ENCODE peak calls at places on chromosomes 11 and 22, in nine cellular contexts. One of them, this sample, is unnamed.

GRCh38 chr11:83159901-83160865 is 3.3 kb downstream of the PCF11 start:
- DNase-seq in SK-N-SH: no peak
- DNase-seq in lower lobe of right lung: no peak
- DNase-seq in lower leg skin: no peak
- DNase-seq in epithelial cell of proximal tubule: no peak
- DNase-seq in astrocyte: peak; percentile 32
- DNase-seq in heart left ventricle: no peak
- DNase-seq in epithelial cell of esophagus: peak; percentile 95
- DNase-seq in brain microvascular endothelial cell: peak; percentile 3
- DNase-seq in this sample: no peak

GRCh38 chr11:9784602-9785315 is 120.9 kb downstream of the SWAP70 start:
- DNase-seq in epithelial cell of esophagus: no peak
- DNase-seq in epithelial cell of proximal tubule: no peak
- DNase-seq in SK-N-SH: no peak
- DNase-seq in lower leg skin: no peak
- DNase-seq in astrocyte: no peak
- DNase-seq in lower lobe of right lung: no peak
- DNase-seq in brain microvascular endothelial cell: no peak
- DNase-seq in heart left ventricle: no peak
- DNase-seq in this sample: no peak

GRCh38 chr11:102528618-102529017 is 1.9 kb downstream of the MMP7 start:
- DNase-seq in heart left ventricle: no peak
- DNase-seq in lower lobe of right lung: no peak
- DNase-seq in brain microvascular endothelial cell: no peak
- DNase-seq in epithelial cell of proximal tubule: no peak
- DNase-seq in SK-N-SH: no peak
- DNase-seq in astrocyte: no peak
- DNase-seq in lower leg skin: no peak
- DNase-seq in epithelial cell of esophagus: peak; percentile 42
- DNase-seq in this sample: no peak

GRCh38 chr22:23088199-23088604 is 17.9 kb downstream of the GNAZ start:
- DNase-seq in brain microvascular endothelial cell: no peak
- DNase-seq in astrocyte: no peak
- DNase-seq in heart left ventricle: no peak
- DNase-seq in epithelial cell of proximal tubule: no peak
- DNase-seq in lower leg skin: no peak
- DNase-seq in epithelial cell of esophagus: no peak
- DNase-seq in lower lobe of right lung: no peak
- DNase-seq in SK-N-SH: no peak
- DNase-seq in this sample: no peak

GRCh38 chr11:130480166-130480565 is 31.7 kb downstream of the ADAMTS15 start:
- DNase-seq in astrocyte: peak; percentile 91
- DNase-seq in lower leg skin: peak; percentile 25
- DNase-seq in heart left ventricle: no peak
- DNase-seq in epithelial cell of esophagus: no peak
- DNase-seq in SK-N-SH: peak; percentile 1
- DNase-seq in epithelial cell of proximal tubule: no peak
- DNase-seq in brain microvascular endothelial cell: peak; percentile 81
- DNase-seq in lower lobe of right lung: no peak
- DNase-seq in this sample: no peak

GRCh38 chr22:49305215-49305965 is 522.3 kb downstream of the BRD1 start:
- DNase-seq in brain microvascular endothelial cell: no peak
- DNase-seq in SK-N-SH: peak; percentile 90
- DNase-seq in epithelial cell of esophagus: no peak
- DNase-seq in lower leg skin: peak; percentile 91
- DNase-seq in astrocyte: no peak
- DNase-seq in heart left ventricle: peak; percentile 50
- DNase-seq in lower lobe of right lung: peak; percentile 65
- DNase-seq in epithelial cell of proximal tubule: no peak
- DNase-seq in this sample: no peak

GRCh38 chr11:116605543-116605942 is 167.2 kb downstream of the BUD13 start:
- DNase-seq in lower leg skin: peak; percentile 76
- DNase-seq in astrocyte: peak; percentile 10
- DNase-seq in heart left ventricle: peak; percentile 29
- DNase-seq in SK-N-SH: no peak
- DNase-seq in epithelial cell of esophagus: peak; percentile 21
- DNase-seq in brain microvascular endothelial cell: peak; percentile 6
- DNase-seq in epithelial cell of proximal tubule: peak; percentile 1
- DNase-seq in lower lobe of right lung: no peak
- DNase-seq in this sample: no peak

GRCh38 chr11:125926682-125927081 is 19.2 kb upstream of the VSIG10L2 start:
- DNase-seq in SK-N-SH: no peak
- DNase-seq in heart left ventricle: no peak
- DNase-seq in brain microvascular endothelial cell: no peak
- DNase-seq in lower leg skin: peak; percentile 58
- DNase-seq in epithelial cell of esophagus: no peak
- DNase-seq in epithelial cell of proximal tubule: no peak
- DNase-seq in lower lobe of right lung: no peak
- DNase-seq in astrocyte: no peak
- DNase-seq in this sample: no peak

GRCh38 chr11:31236052-31236652 is 133.4 kb downstream of the DCDC1 start:
- DNase-seq in epithelial cell of esophagus: peak; percentile 34
- DNase-seq in astrocyte: no peak
- DNase-seq in brain microvascular endothelial cell: no peak
- DNase-seq in lower lobe of right lung: no peak
- DNase-seq in heart left ventricle: no peak
- DNase-seq in epithelial cell of proximal tubule: no peak
- DNase-seq in lower leg skin: no peak
- DNase-seq in SK-N-SH: no peak
- DNase-seq in this sample: no peak

GRCh38 chr11:105244157-105244820 is 104.7 kb upstream of the CARD18 start:
- DNase-seq in brain microvascular endothelial cell: peak; percentile 94
- DNase-seq in epithelial cell of proximal tubule: peak; percentile 88
- DNase-seq in astrocyte: peak; percentile 96
- DNase-seq in lower lobe of right lung: no peak
- DNase-seq in SK-N-SH: no peak
- DNase-seq in lower leg skin: no peak
- DNase-seq in heart left ventricle: peak; percentile 51
- DNase-seq in epithelial cell of esophagus: peak; percentile 91
- DNase-seq in this sample: no peak

GRCh38 chr22:48185656-48186055 is 1423.2 kb downstream of the TBC1D22A start:
- DNase-seq in SK-N-SH: no peak
- DNase-seq in epithelial cell of esophagus: no peak
- DNase-seq in heart left ventricle: no peak
- DNase-seq in brain microvascular endothelial cell: no peak
- DNase-seq in lower lobe of right lung: no peak
- DNase-seq in lower leg skin: no peak
- DNase-seq in astrocyte: no peak
- DNase-seq in epithelial cell of proximal tubule: no peak
- DNase-seq in this sample: no peak

GRCh38 chr11:57244911-57245310 is 7.9 kb upstream of the APLNR start:
- DNase-seq in epithelial cell of proximal tubule: no peak
- DNase-seq in SK-N-SH: no peak
- DNase-seq in lower leg skin: peak; percentile 75
- DNase-seq in brain microvascular endothelial cell: no peak
- DNase-seq in lower lobe of right lung: no peak
- DNase-seq in heart left ventricle: peak; percentile 35
- DNase-seq in epithelial cell of esophagus: no peak
- DNase-seq in astrocyte: no peak
- DNase-seq in this sample: no peak

GRCh38 chr11:117950320-117950719 is 21.1 kb upstream of the TMPRSS13 start:
- DNase-seq in brain microvascular endothelial cell: no peak
- DNase-seq in epithelial cell of proximal tubule: no peak
- DNase-seq in SK-N-SH: no peak
- DNase-seq in astrocyte: no peak
- DNase-seq in epithelial cell of esophagus: no peak
- DNase-seq in lower lobe of right lung: no peak
- DNase-seq in lower leg skin: peak; percentile 50
- DNase-seq in heart left ventricle: no peak
- DNase-seq in this sample: no peak

GRCh38 chr22:36853407-36854099 is 7.3 kb upstream of the NCF4 start:
- DNase-seq in heart left ventricle: peak; percentile 74
- DNase-seq in astrocyte: no peak
- DNase-seq in lower lobe of right lung: peak; percentile 88
- DNase-seq in lower leg skin: peak; percentile 92
- DNase-seq in epithelial cell of esophagus: peak; percentile 35
- DNase-seq in epithelial cell of proximal tubule: no peak
- DNase-seq in brain microvascular endothelial cell: peak; percentile 50
- DNase-seq in SK-N-SH: peak; percentile 70
- DNase-seq in this sample: no peak

GRCh38 chr11:126310992-126311310 is 7.1 kb downstream of the DCPS start:
- DNase-seq in brain microvascular endothelial cell: no peak
- DNase-seq in epithelial cell of esophagus: no peak
- DNase-seq in lower lobe of right lung: no peak
- DNase-seq in heart left ventricle: no peak
- DNase-seq in astrocyte: no peak
- DNase-seq in epithelial cell of proximal tubule: no peak
- DNase-seq in SK-N-SH: no peak
- DNase-seq in lower leg skin: no peak
- DNase-seq in this sample: no peak

GRCh38 chr11:71463331-71464211 is 10.6 kb downstream of the NADSYN1 start:
- DNase-seq in epithelial cell of proximal tubule: no peak
- DNase-seq in lower lobe of right lung: no peak
- DNase-seq in SK-N-SH: no peak
- DNase-seq in brain microvascular endothelial cell: no peak
- DNase-seq in lower leg skin: no peak
- DNase-seq in astrocyte: no peak
- DNase-seq in heart left ventricle: no peak
- DNase-seq in epithelial cell of esophagus: no peak
- DNase-seq in this sample: no peak

GRCh38 chr22:40491990-40492631 is 121.7 kb downstream of the SGSM3 start:
- DNase-seq in lower lobe of right lung: no peak
- DNase-seq in epithelial cell of proximal tubule: no peak
- DNase-seq in heart left ventricle: no peak
- DNase-seq in SK-N-SH: no peak
- DNase-seq in astrocyte: peak; percentile 37
- DNase-seq in epithelial cell of esophagus: no peak
- DNase-seq in brain microvascular endothelial cell: peak; percentile 23
- DNase-seq in lower leg skin: no peak
- DNase-seq in this sample: peak; percentile 91

DNA sequence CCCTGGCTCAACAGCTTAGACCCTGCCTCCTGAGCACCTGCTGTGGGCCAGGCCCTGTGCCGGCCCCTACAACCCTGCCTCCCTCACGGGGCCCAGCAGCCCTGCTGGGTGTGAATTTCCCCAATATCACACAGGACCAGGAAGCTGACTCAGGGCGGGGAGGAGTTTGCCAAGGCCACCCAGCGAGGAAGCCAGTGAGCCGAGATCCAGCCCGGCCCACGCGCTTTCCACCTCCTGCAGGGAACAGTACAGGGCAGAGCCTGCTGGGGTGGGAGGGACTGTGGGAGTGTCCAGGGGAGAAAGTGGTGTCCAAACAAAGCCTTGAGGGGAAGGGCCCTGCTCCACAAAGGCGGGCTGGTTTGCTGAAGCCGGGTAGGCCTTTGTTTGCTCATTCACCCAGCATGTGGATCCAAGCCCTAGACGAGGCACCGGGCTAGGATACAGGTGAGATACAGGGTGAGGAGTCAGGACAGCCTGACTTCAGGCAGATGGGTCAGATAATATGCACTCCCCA is 26.8 kb downstream of the RPL3 start:
- DNase-seq in SK-N-SH: no peak
- DNase-seq in brain microvascular endothelial cell: peak; percentile 96
- DNase-seq in heart left ventricle: peak; percentile 95
- DNase-seq in epithelial cell of esophagus: peak; percentile 95
- DNase-seq in epithelial cell of proximal tubule: peak; percentile 77
- DNase-seq in lower leg skin: peak; percentile 97
- DNase-seq in lower lobe of right lung: peak; percentile 95
- DNase-seq in astrocyte: peak; percentile 93
- DNase-seq in this sample: no peak
- H3K4me3 ChIP-seq in SK-N-SH: no peak overlapping the region
- H3K4me3 ChIP-seq in brain microvascular endothelial cell: no peak overlapping the region
- H3K4me3 ChIP-seq in heart left ventricle: no peak overlapping the region
- H3K4me3 ChIP-seq in epithelial cell of esophagus: no peak overlapping the region
- H3K4me3 ChIP-seq in epithelial cell of proximal tubule: no peak overlapping the region
- H3K4me3 ChIP-seq in lower leg skin: no peak overlapping the region
- H3K4me3 ChIP-seq in lower lobe of right lung: no peak overlapping the region
- H3K4me3 ChIP-seq in astrocyte: no peak overlapping the region
- H3K4me3 ChIP-seq in this sample: no peak overlapping the region

DNA sequence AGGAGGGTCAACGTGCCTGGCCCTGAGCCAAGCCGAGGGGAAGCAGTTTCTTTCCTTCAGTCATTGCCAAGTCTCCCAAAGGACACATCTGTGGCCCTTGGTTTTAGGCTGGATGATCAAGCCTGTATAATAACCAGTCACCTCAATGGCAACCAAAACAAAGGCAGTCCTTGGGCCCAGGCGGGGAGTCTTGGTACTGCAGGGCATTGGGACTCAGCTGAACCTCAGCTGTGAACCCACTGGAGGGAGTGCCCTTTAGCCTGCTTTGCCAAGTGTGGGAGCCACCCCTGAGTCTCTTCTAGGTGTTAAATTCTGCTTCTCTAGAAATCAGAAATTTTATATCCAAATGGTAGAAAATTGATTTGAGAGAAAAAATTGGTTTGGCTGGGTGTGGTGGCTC is 36.9 kb downstream of the CPT1A start:
- DNase-seq in astrocyte: no peak
- DNase-seq in brain microvascular endothelial cell: no peak
- DNase-seq in lower lobe of right lung: no peak
- DNase-seq in heart left ventricle: no peak
- DNase-seq in SK-N-SH: no peak
- DNase-seq in epithelial cell of esophagus: no peak
- DNase-seq in epithelial cell of proximal tubule: no peak
- DNase-seq in lower leg skin: no peak
- DNase-seq in this sample: no peak
- TF ChIP-seq CTCF in astrocyte: no peak
- TF ChIP-seq CTCF in brain microvascular endothelial cell: peak; percentile 22
- TF ChIP-seq CTCF in lower lobe of right lung: no peak
- TF ChIP-seq CTCF in heart left ventricle: no peak
- TF ChIP-seq CTCF in SK-N-SH: no peak
- TF ChIP-seq CTCF in epithelial cell of esophagus: no peak
- TF ChIP-seq CTCF in epithelial cell of proximal tubule: no peak
- TF ChIP-seq CTCF in lower leg skin: no peak
- TF ChIP-seq CTCF in this sample: peak; percentile 33

GRCh38 chr11:132158696-132159095 is 788.3 kb downstream of the NTM start:
- DNase-seq in heart left ventricle: no peak
- DNase-seq in SK-N-SH: peak; percentile 47
- DNase-seq in brain microvascular endothelial cell: peak; percentile 45
- DNase-seq in lower leg skin: no peak
- DNase-seq in epithelial cell of proximal tubule: no peak
- DNase-seq in epithelial cell of esophagus: peak; percentile 55
- DNase-seq in lower lobe of right lung: no peak
- DNase-seq in astrocyte: peak; percentile 45
- DNase-seq in this sample: no peak
- H3K4me3 ChIP-seq in heart left ventricle: no peak overlapping the region
- H3K4me3 ChIP-seq in SK-N-SH: no peak overlapping the region
- H3K4me3 ChIP-seq in brain microvascular endothelial cell: no peak overlapping the region
- H3K4me3 ChIP-seq in lower leg skin: no peak overlapping the region
- H3K4me3 ChIP-seq in epithelial cell of proximal tubule: no peak overlapping the region
- H3K4me3 ChIP-seq in epithelial cell of esophagus: no peak overlapping the region
- H3K4me3 ChIP-seq in lower lobe of right lung: no peak overlapping the region
- H3K4me3 ChIP-seq in astrocyte: no peak overlapping the region
- H3K4me3 ChIP-seq in this sample: no peak overlapping the region

DNA sequence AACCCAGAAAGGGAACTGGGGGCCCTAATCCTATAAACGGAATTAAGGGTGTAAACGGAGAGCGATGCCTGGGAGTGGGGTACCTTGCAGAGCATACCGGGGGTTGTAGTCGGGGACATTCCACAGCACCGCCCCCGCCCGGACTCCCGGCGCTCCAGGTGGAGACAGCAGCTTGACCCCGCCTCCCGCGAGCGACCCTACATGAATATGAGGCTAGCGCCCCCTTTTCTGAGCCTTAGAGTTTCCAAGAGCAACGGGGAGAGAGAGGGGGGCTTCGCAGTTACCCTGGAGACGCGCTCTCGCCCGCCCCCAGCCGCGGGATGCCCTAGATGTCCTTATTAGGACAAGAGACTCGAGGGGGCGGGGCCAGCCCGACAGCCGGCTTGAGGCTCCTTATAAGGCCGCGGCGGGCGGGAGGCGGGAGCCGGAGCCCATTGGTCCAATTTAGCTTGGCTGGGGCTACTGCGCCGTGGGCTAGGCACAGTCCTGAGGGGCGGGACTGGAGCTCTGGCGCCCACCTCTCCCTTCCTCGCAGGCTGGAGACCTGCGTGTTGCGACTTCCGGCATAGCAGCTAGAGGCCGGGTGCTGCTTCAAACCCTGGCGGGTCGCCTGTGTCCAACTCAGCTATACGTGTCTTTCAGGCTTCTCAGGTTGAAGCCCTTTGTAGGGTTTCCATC is 960 bp upstream of the MUS81 start:
- DNase-seq in astrocyte: peak; percentile 96
- DNase-seq in heart left ventricle: peak; percentile 100
- DNase-seq in brain microvascular endothelial cell: peak; percentile 98
- DNase-seq in SK-N-SH: peak; percentile 90
- DNase-seq in epithelial cell of esophagus: peak; percentile 98
- DNase-seq in epithelial cell of proximal tubule: peak; percentile 59
- DNase-seq in lower leg skin: peak; percentile 100
- DNase-seq in lower lobe of right lung: peak; percentile 100
- DNase-seq in this sample: peak; percentile 95
- TF ChIP-seq CTCF in astrocyte: no peak
- TF ChIP-seq CTCF in heart left ventricle: peak; percentile 18
- TF ChIP-seq CTCF in brain microvascular endothelial cell: peak; percentile 13
- TF ChIP-seq CTCF in SK-N-SH: peak; percentile 25
- TF ChIP-seq CTCF in epithelial cell of esophagus: no peak
- TF ChIP-seq CTCF in epithelial cell of proximal tubule: peak; percentile 8
- TF ChIP-seq CTCF in lower leg skin: no peak
- TF ChIP-seq CTCF in lower lobe of right lung: peak; percentile 37
- TF ChIP-seq CTCF in this sample: no peak